ENCODE peak calls at places on chromosome 1, in five cellular contexts. O, A, Y, W and C are unnamed samples.

GRCh38 chr1:109478806-109479205 is 4.9 kb upstream of the ATXN7L2 start:
- DNase-seq in O (no peak), A (peak), Y (peak), W (no peak), C (no peak)

GRCh38 chr1:1068374-1069060 is 5.6 kb downstream of the RNF223 start:
- DNase-seq in O (no peak), A (peak), Y (peak), W (peak), C (no peak)

GRCh38 chr1:28913786-28914227 is 562 bp upstream of the EPB41 start:
- DNase-seq in O (no peak), A (no peak), Y (no peak), W (no peak), C (no peak)

GRCh38 chr1:3491291-3492246 is 37.1 kb downstream of the ARHGEF16 start:
- DNase-seq in O (peak), A (peak), Y (peak), W (peak), C (no peak)

GRCh38 chr1:47424336-47424982 is 8.4 kb downstream of the FOXE3 start:
- DNase-seq in O (peak), A (no peak), Y (peak), W (no peak), C (no peak)

GRCh38 chr1:90558754-90559378 is 158.2 kb downstream of the BARHL2 start:
- DNase-seq in O (no peak), A (no peak), Y (no peak), W (no peak), C (no peak)

GRCh38 chr1:65668368-65668767 is 124.3 kb upstream of the PDE4B start:
- DNase-seq in O (no peak), A (no peak), Y (no peak), W (no peak), C (no peak)

GRCh38 chr1:17162941-17163340 is 42.0 kb upstream of the PADI1 start:
- DNase-seq in O (no peak), A (no peak), Y (no peak), W (no peak), C (no peak)

GRCh38 chr1:205700865-205701401 is 20.6 kb upstream of the SLC45A3 start:
- DNase-seq in O (no peak), A (no peak), Y (no peak), W (no peak), C (no peak)

GRCh38 chr1:90768826-90769225 is 51.7 kb upstream of the BARHL2 start:
- DNase-seq in O (no peak), A (no peak), Y (no peak), W (no peak), C (no peak)

GRCh38 chr1:84387480-84388163 is 10.7 kb upstream of the DNASE2B start:
- DNase-seq in O (no peak), A (peak), Y (no peak), W (no peak), C (no peak)

GRCh38 chr1:112575154-112575804 is 43.7 kb downstream of the ST7L start:
- DNase-seq in O (no peak), A (no peak), Y (no peak), W (no peak), C (no peak)

GRCh38 chr1:228986093-228986904 is 251.0 kb downstream of the RHOU start:
- DNase-seq in O (no peak), A (no peak), Y (no peak), W (no peak), C (peak)

GRCh38 chr1:53621144-53621543 is 117.8 kb downstream of the GLIS1 start:
- DNase-seq in O (no peak), A (no peak), Y (no peak), W (no peak), C (peak)

GRCh38 chr1:78833491-78833890 is 173.0 kb downstream of the ADGRL4 start:
- DNase-seq in O (no peak), A (no peak), Y (peak), W (no peak), C (no peak)

GRCh38 chr1:162736633-162737067 is 53.9 kb upstream of the HSD17B7 start:
- DNase-seq in O (no peak), A (peak), Y (no peak), W (no peak), C (no peak)

GRCh38 chr1:178660484-178660883 is 64.6 kb upstream of the RALGPS2 start:
- DNase-seq in O (no peak), A (peak), Y (no peak), W (no peak), C (no peak)

GRCh38 chr1:9700340-9700739 is 48.8 kb downstream of the PIK3CD start:
- DNase-seq in O (no peak), A (no peak), Y (no peak), W (no peak), C (no peak)

GRCh38 chr1:106037526-106037925 is 1018.9 kb upstream of the PRMT6 start:
- DNase-seq in O (no peak), A (no peak), Y (no peak), W (no peak), C (no peak)

GRCh38 chr1:175145899-175146298 is 46.7 kb downstream of the KIAA0040 start:
- DNase-seq in O (no peak), A (no peak), Y (no peak), W (no peak), C (no peak)

GRCh38 chr1:94713472-94714141 is 106.5 kb upstream of the SLC44A3 start:
- DNase-seq in O (no peak), A (peak), Y (peak), W (no peak), C (peak)

GRCh38 chr1:162197615-162198497 is 128.4 kb downstream of the NOS1AP start:
- DNase-seq in O (no peak), A (no peak), Y (no peak), W (no peak), C (no peak)

GRCh38 chr1:16126160-16126559 is 29.7 kb downstream of the EPHA2 start:
- DNase-seq in O (no peak), A (no peak), Y (no peak), W (no peak), C (no peak)

GRCh38 chr1:62687421-62687902 is 724 bp downstream of the DOCK7 start:
- DNase-seq in O (peak), A (peak), Y (peak), W (no peak), C (no peak)

GRCh38 chr1:246434335-246434734 is 72.7 kb downstream of the SMYD3 start:
- DNase-seq in O (no peak), A (no peak), Y (no peak), W (no peak), C (no peak)

GRCh38 chr1:234823191-234824176 is 213.5 kb upstream of the IRF2BP2 start:
- DNase-seq in O (peak), A (no peak), Y (no peak), W (no peak), C (no peak)

GRCh38 chr1:210321131-210321530 is 7.6 kb upstream of the HHAT start:
- DNase-seq in O (no peak), A (no peak), Y (no peak), W (no peak), C (peak)

GRCh38 chr1:68459796-68460195 is 10.0 kb upstream of the RPE65 start:
- DNase-seq in O (no peak), A (no peak), Y (no peak), W (no peak), C (no peak)

GRCh38 chr1:46425740-46426139 is 31.6 kb downstream of the FAAH start:
- DNase-seq in O (no peak), A (no peak), Y (no peak), W (no peak), C (no peak)